ENCODE peak calls at places on chromosomes 16 and 17, in nine cellular contexts. L, U, E, S, C, A, X, I and G are unnamed samples.

GRCh38 chr16:13957197-13958078 is 37.5 kb downstream of the ERCC4 start:
- DNase-seq in L (peak; percentile 51), U (peak; percentile 41), E (peak; percentile 86), S (peak; percentile 97), C (peak; percentile 99), A (no peak), X (peak; percentile 53), I (peak; percentile 83), G (peak; percentile 73)

GRCh38 chr17:41186872-41187271 is 2.2 kb upstream of the KRTAP4-1 start:
- DNase-seq in L (no peak), U (no peak), E (no peak), S (no peak), C (no peak), A (no peak), X (no peak), I (no peak), G (no peak)

GRCh38 chr16:9363520-9363919 is 272.1 kb downstream of the HAPSTR1 start:
- DNase-seq in L (no peak), U (no peak), E (no peak), S (no peak), C (no peak), A (no peak), X (no peak), I (no peak), G (no peak)

GRCh38 chr16:6646891-6647290 is 685.8 kb upstream of the RBFOX1 start:
- DNase-seq in L (no peak), U (no peak), E (no peak), S (no peak), C (no peak), A (no peak), X (no peak), I (no peak), G (no peak)

GRCh38 chr17:66988069-66988798 is 23.7 kb downstream of the CACNG4 start:
- DNase-seq in L (no peak), U (no peak), E (no peak), S (no peak), C (no peak), A (no peak), X (no peak), I (no peak), G (no peak)

GRCh38 chr16:80623376-80623775 is 82.6 kb downstream of the DYNLRB2 start:
- DNase-seq in L (no peak), U (no peak), E (no peak), S (peak; percentile 51), C (no peak), A (no peak), X (no peak), I (no peak), G (no peak)

GRCh38 chr17:49871211-49871610 is 23.3 kb upstream of the TAC4 start:
- DNase-seq in L (no peak), U (no peak), E (no peak), S (no peak), C (no peak), A (no peak), X (no peak), I (no peak), G (no peak)

GRCh38 chr17:4444782-4445473 is 11.2 kb downstream of the SPNS3 start:
- DNase-seq in L (peak; percentile 71), U (peak; percentile 80), E (peak; percentile 90), S (no peak), C (peak; percentile 37), A (no peak), X (peak; percentile 83), I (peak; percentile 91), G (no peak)

GRCh38 chr16:51326131-51326856 is 175.2 kb upstream of the SALL1 start:
- DNase-seq in L (no peak), U (no peak), E (no peak), S (peak; percentile 90), C (no peak), A (no peak), X (no peak), I (no peak), G (no peak)

GRCh38 chr17:45414997-45415881 is 17.4 kb downstream of the ARHGAP27 start:
- DNase-seq in L (no peak), U (no peak), E (peak; percentile 42), S (no peak), C (no peak), A (no peak), X (no peak), I (no peak), G (no peak)

GRCh38 chr17:19979917-19980770 is 2.5 kb upstream of the AKAP10 start:
- DNase-seq in L (peak; percentile 65), U (peak; percentile 52), E (no peak), S (no peak), C (no peak), A (no peak), X (peak; percentile 22), I (peak; percentile 29), G (no peak)

GRCh38 chr17:57940653-57941329 is 14.4 kb downstream of the CUEDC1 start:
- DNase-seq in L (no peak), U (no peak), E (no peak), S (no peak), C (no peak), A (no peak), X (no peak), I (no peak), G (no peak)

GRCh38 chr16:57528499-57529323 is 7.7 kb downstream of the CCDC102A start:
- DNase-seq in L (no peak), U (peak; percentile 16), E (no peak), S (no peak), C (no peak), A (no peak), X (no peak), I (no peak), G (peak; percentile 85)

GRCh38 chr17:76515291-76515949 is 14.2 kb upstream of the RHBDF2 start:
- DNase-seq in L (peak; percentile 68), U (peak; percentile 56), E (no peak), S (peak; percentile 95), C (no peak), A (peak; percentile 69), X (no peak), I (peak; percentile 80), G (no peak)

GRCh38 chr17:968812-969766 is 10.5 kb downstream of the NXN start:
- DNase-seq in L (no peak), U (no peak), E (no peak), S (no peak), C (no peak), A (no peak), X (no peak), I (no peak), G (peak; percentile 81)
- H3K4me1 ChIP-seq in L (no peaks in the 10 kb centered on the region), U (peaks cover 9% of the 10 kb centered on the region), E (peaks cover 23% of the 10 kb centered on the region), S (peaks cover 17% of the 10 kb centered on the region), C (no peaks in the 10 kb centered on the region), A (no peaks in the 10 kb centered on the region), X (no peaks in the 10 kb centered on the region), I (no peaks in the 10 kb centered on the region), G (peaks cover 76% of the 10 kb centered on the region)

DNA sequence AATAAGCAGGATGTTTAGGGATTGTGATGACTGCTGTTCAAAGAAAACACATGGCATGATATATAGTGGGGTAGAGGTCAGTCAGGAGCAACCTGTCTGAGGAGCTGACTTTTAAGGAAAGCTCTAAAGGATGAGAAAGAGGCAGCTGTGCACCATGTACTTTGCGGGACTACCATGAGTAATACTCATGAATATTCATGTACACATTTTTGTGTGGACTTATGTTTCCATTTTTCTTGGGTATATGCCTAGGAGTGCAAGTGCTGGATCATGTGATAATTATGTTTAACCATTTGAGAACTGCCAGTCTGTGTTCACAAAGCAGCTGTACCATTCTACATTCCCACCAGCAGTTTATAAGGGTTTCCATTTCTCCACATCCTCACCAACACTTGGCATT is 35.8 kb downstream of the BEAN1 start:
- DNase-seq in L (no peak), U (no peak), E (no peak), S (peak; percentile 62), C (no peak), A (no peak), X (no peak), I (no peak), G (no peak)
- H3K4me1 ChIP-seq in L (no peaks in the 10 kb centered on the region), U (no peaks in the 10 kb centered on the region), E (peaks cover 3% of the 10 kb centered on the region), S (no peaks in the 10 kb centered on the region), C (no peaks in the 10 kb centered on the region), A (no peaks in the 10 kb centered on the region), X (no peaks in the 10 kb centered on the region), I (no peaks in the 10 kb centered on the region), G (no peaks in the 10 kb centered on the region)

GRCh38 chr17:70454908-70455307 is 285.6 kb downstream of the KCNJ2 start:
- DNase-seq in L (no peak), U (no peak), E (no peak), S (no peak), C (no peak), A (no peak), X (no peak), I (no peak), G (no peak)
- H3K4me1 ChIP-seq in L (peaks cover 2% of the 10 kb centered on the region), U (peaks cover 2% of the 10 kb centered on the region), E (no peaks in the 10 kb centered on the region), S (no peaks in the 10 kb centered on the region), C (no peaks in the 10 kb centered on the region), A (no peaks in the 10 kb centered on the region), X (no peaks in the 10 kb centered on the region), I (no peaks in the 10 kb centered on the region), G (no peaks in the 10 kb centered on the region)

GRCh38 chr16:49020436-49020835 is 261.2 kb downstream of the CBLN1 start:
- DNase-seq in L (no peak), U (no peak), E (no peak), S (no peak), C (no peak), A (no peak), X (no peak), I (no peak), G (no peak)

GRCh38 chr16:49022351-49022963 is 259.2 kb downstream of the CBLN1 start:
- DNase-seq in L (no peak), U (no peak), E (no peak), S (no peak), C (no peak), A (no peak), X (no peak), I (no peak), G (no peak)

GRCh38 chr16:49019826-49020401 is 261.7 kb downstream of the CBLN1 start:
- DNase-seq in L (no peak), U (no peak), E (no peak), S (peak; percentile 24), C (no peak), A (no peak), X (no peak), I (peak; percentile 27), G (no peak)

GRCh38 chr16:49023095-49023494 is 258.5 kb downstream of the CBLN1 start:
- DNase-seq in L (no peak), U (no peak), E (no peak), S (peak; percentile 83), C (no peak), A (no peak), X (no peak), I (peak; percentile 9), G (no peak)

DNA sequence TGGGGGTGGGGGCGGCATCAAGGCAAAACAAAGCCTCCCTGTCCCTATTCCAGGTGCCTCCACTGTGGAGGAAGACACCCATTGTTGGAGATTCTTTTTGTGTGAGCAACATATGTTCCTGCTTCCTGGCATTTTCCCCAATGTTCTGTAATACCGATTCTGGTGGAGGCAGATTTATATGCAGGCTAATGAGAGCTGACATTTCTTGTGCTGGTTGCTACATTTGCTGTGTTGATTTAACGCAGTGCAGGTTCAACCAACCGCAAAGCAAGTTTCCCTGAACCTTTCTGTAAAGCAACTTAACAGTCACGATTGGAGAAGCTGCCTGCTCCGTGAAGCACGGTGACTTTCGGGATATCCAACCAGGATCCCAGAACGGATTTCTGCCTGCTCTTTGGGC is 260.5 kb downstream of the CBLN1 start:
- DNase-seq in L (no peak), U (no peak), E (no peak), S (peak; percentile 89), C (no peak), A (no peak), X (no peak), I (no peak), G (no peak)
- H3K4me1 ChIP-seq in L (no peaks in the 10 kb centered on the region), U (no peaks in the 10 kb centered on the region), E (no peaks in the 10 kb centered on the region), S (peaks cover 21% of the 10 kb centered on the region), C (no peaks in the 10 kb centered on the region), A (no peaks in the 10 kb centered on the region), X (no peaks in the 10 kb centered on the region), I (no peaks in the 10 kb centered on the region), G (no peaks in the 10 kb centered on the region)